ENCODE peak calls at places on chromosomes 11 and 22, in nine cellular contexts. A is caudate nucleus, F is neural progenitor cell, K is B cell, Q is NCI-H187, L is adipocyte, N is ascending aorta, I is NCI-H526, E is RWPE1. V is an unnamed sample.

GRCh38 chr22:47783433-47784366 is 1021.2 kb downstream of the TBC1D22A start:
- DNase-seq in K (no peak), L (no peak), A (no peak), N (no peak), Q (no peak), I (no peak), F (peak), E (no peak), V (no peak)

GRCh38 chr22:50206599-50206998 is 5.8 kb downstream of the SELENOO start:
- DNase-seq in Q (no peak), N (no peak), I (no peak), L (peak), F (peak), E (no peak), A (no peak), K (no peak), V (no peak)

GRCh38 chr11:116078101-116078561 is 573.9 kb upstream of the CADM1 start:
- DNase-seq in N (no peak), L (no peak), A (no peak), I (peak), Q (no peak), E (no peak), K (no peak), F (peak), V (no peak)

GRCh38 chr22:30315962-30316576 is 10.7 kb downstream of the TBC1D10A start:
- DNase-seq in A (no peak), N (no peak), Q (no peak), I (no peak), L (no peak), E (no peak), K (no peak), F (no peak), V (no peak)

GRCh38 chr11:68632802-68633201 is 51.5 kb upstream of the GAL start:
- DNase-seq in N (no peak), L (peak), I (peak), Q (no peak), K (peak), A (no peak), E (peak), F (peak), V (peak)

GRCh38 chr22:19766506-19767426 is 6.2 kb downstream of the TBX1 start:
- DNase-seq in K (peak), L (no peak), A (no peak), I (no peak), N (no peak), Q (no peak), F (peak), E (peak), V (no peak)

GRCh38 chr22:48577691-48578090 is 1250.0 kb downstream of the BRD1 start:
- DNase-seq in L (no peak), N (no peak), Q (no peak), A (no peak), I (no peak), E (no peak), K (no peak), F (no peak), V (no peak)

GRCh38 chr22:23121026-23121823 is 20.6 kb downstream of the RSPH14 start:
- DNase-seq in F (no peak), Q (no peak), L (no peak), N (no peak), A (peak), E (no peak), I (no peak), K (no peak), V (no peak)

GRCh38 chr11:72140661-72141060 is 5.1 kb downstream of the FOLR3 start:
- DNase-seq in F (no peak), Q (no peak), I (no peak), L (no peak), K (no peak), N (no peak), A (no peak), E (no peak), V (no peak)

GRCh38 chr11:79982185-79982584 is 541.4 kb upstream of the TENM4 start:
- DNase-seq in N (no peak), I (no peak), Q (no peak), L (no peak), A (no peak), K (no peak), E (no peak), F (no peak), V (no peak)

GRCh38 chr22:46462726-46463371 is 74.6 kb downstream of the CELSR1 start:
- DNase-seq in L (peak), I (no peak), A (no peak), F (no peak), E (peak), N (no peak), Q (peak), K (no peak), V (no peak)

GRCh38 chr11:66543263-66544107 is 2.4 kb downstream of the ZDHHC24 start:
- DNase-seq in N (no peak), K (peak), A (no peak), Q (no peak), I (peak), E (no peak), L (peak), F (peak), V (peak)

GRCh38 chr11:65538915-65539374 is 14.1 kb downstream of the SCYL1 start:
- DNase-seq in A (no peak), N (no peak), E (no peak), K (peak), F (peak), Q (no peak), I (no peak), L (no peak), V (no peak)

GRCh38 chr11:60265373-60266214 is 14.9 kb upstream of the MS4A4A start:
- DNase-seq in E (peak), L (peak), I (peak), A (no peak), Q (no peak), F (peak), K (peak), N (no peak), V (peak)

GRCh38 chr22:33882991-33883390 is 37.3 kb downstream of the LARGE1 start:
- DNase-seq in K (no peak), F (no peak), A (no peak), E (no peak), I (no peak), N (no peak), L (no peak), Q (no peak), V (no peak)

GRCh38 chr11:45930951-45931563 is 8.6 kb downstream of the LARGE2 start:
- DNase-seq in L (no peak), K (no peak), A (no peak), E (peak), I (no peak), N (no peak), Q (no peak), F (no peak), V (no peak)

GRCh38 chr22:43343262-43343988 is at the start of gene SCUBE1:
- DNase-seq in K (peak), L (peak), N (no peak), F (peak), E (peak), Q (no peak), A (no peak), I (peak), V (peak)

GRCh38 chr11:70141490-70142014 is 61.5 kb upstream of the FADD start:
- DNase-seq in I (no peak), F (peak), A (no peak), Q (no peak), K (no peak), L (no peak), E (no peak), N (no peak), V (no peak)

GRCh38 chr11:77179048-77179447 is 51.0 kb downstream of the MYO7A start:
- DNase-seq in A (no peak), I (no peak), N (no peak), K (no peak), F (no peak), Q (no peak), E (no peak), L (no peak), V (no peak)

GRCh38 chr11:117634756-117635593 is 162.0 kb downstream of the DSCAML1 start:
- DNase-seq in E (no peak), K (no peak), L (no peak), F (no peak), A (no peak), Q (no peak), I (peak), N (no peak), V (no peak)

GRCh38 chr11:125680747-125681146 is at the start of gene ACRV1:
- DNase-seq in K (no peak), E (no peak), A (no peak), L (no peak), Q (no peak), I (no peak), N (no peak), F (no peak), V (no peak)

GRCh38 chr11:122678406-122678805 is 22.9 kb downstream of the UBASH3B start:
- DNase-seq in N (no peak), K (no peak), I (no peak), L (no peak), Q (no peak), F (no peak), A (no peak), E (no peak), V (no peak)

GRCh38 chr11:60657880-60658279 is 41.5 kb upstream of the MS4A8 start:
- DNase-seq in K (no peak), A (no peak), L (no peak), Q (peak), F (peak), I (peak), E (no peak), N (no peak), V (no peak)

GRCh38 chr11:45646275-45646970 is 19.0 kb downstream of the CHST1 start:
- DNase-seq in E (peak), L (peak), A (no peak), Q (no peak), I (no peak), N (no peak), K (no peak), F (peak), V (no peak)

V was measured in hippocampal formation.